ENCODE peak calls at places on chromosomes 3 and 15, in five cellular contexts. K, L, G, M and J are unnamed samples.

GRCh38 chr15:80849308-80849707 is 70.1 kb downstream of the CEMIP start:
- DNase-seq in K (peak; percentile 91), M (no peak), G (peak; percentile 66), L (no peak), J (no peak)

GRCh38 chr15:56782306-56782705 is 49.0 kb upstream of the ZNF280D start:
- DNase-seq in L (no peak), M (no peak), K (no peak), G (no peak), J (no peak)

GRCh38 chr3:176058856-176059255 is 1138.4 kb downstream of the TBL1XR1 start:
- DNase-seq in K (no peak), G (no peak), M (no peak), L (no peak), J (no peak)

GRCh38 chr3:50339485-50340196 is 995 bp downstream of the RASSF1 start:
- DNase-seq in K (no peak), G (no peak), L (no peak), M (no peak), J (no peak)

GRCh38 chr3:32009957-32010356 is 28.4 kb downstream of the ZNF860 start:
- DNase-seq in G (no peak), L (no peak), M (no peak), K (no peak), J (no peak)

GRCh38 chr15:82540055-82540983 is at the start of gene RPS17:
- DNase-seq in K (peak; percentile 96), L (peak; percentile 96), G (peak; percentile 89), M (peak; percentile 97), J (no peak)

GRCh38 chr15:77112819-77113569 is 42.1 kb upstream of the TSPAN3 start:
- DNase-seq in M (no peak), G (no peak), K (no peak), L (no peak), J (no peak)

GRCh38 chr3:49912787-49913375 is 9.2 kb upstream of the MST1R start:
- DNase-seq in K (no peak), L (no peak), G (no peak), M (no peak), J (no peak)

GRCh38 chr3:18841422-18842343 is 306.6 kb upstream of the KCNH8 start:
- DNase-seq in L (no peak), M (no peak), G (no peak), K (no peak), J (no peak)

GRCh38 chr3:50120364-50121095 is 31.8 kb downstream of the RBM5 start:
- DNase-seq in M (no peak), L (no peak), G (no peak), K (no peak), J (no peak)

GRCh38 chr15:60062826-60063225 is 58.7 kb downstream of the FOXB1 start:
- DNase-seq in M (no peak), G (peak; percentile 11), K (peak; percentile 62), L (no peak), J (no peak)

GRCh38 chr3:54939591-54940300 is 11.9 kb upstream of the LRTM1 start:
- DNase-seq in G (no peak), M (no peak), K (no peak), L (no peak), J (no peak)

GRCh38 chr3:108564564-108564963 is 24.7 kb downstream of the CIP2A start:
- DNase-seq in L (no peak), G (no peak), K (no peak), M (no peak), J (no peak)

GRCh38 chr3:1092771-1093170 is at the start of gene CNTN6:
- DNase-seq in M (peak; percentile 23), L (no peak), K (no peak), G (no peak), J (no peak)

GRCh38 chr15:67173786-67174185 is 80.7 kb downstream of the AAGAB start:
- DNase-seq in M (no peak), G (no peak), L (no peak), K (no peak), J (no peak)

GRCh38 chr3:157127831-157128767 is 31.8 kb downstream of the CCNL1 start:
- DNase-seq in G (peak; percentile 27), K (peak; percentile 99), M (peak; percentile 88), L (peak; percentile 71), J (no peak)

GRCh38 chr3:195162033-195162669 is 108.8 kb downstream of the XXYLT1 start:
- DNase-seq in G (no peak), M (no peak), K (no peak), L (no peak), J (no peak)

GRCh38 chr3:167437428-167438139 is 36.3 kb downstream of the SERPINI2 start:
- DNase-seq in M (no peak), G (no peak), L (no peak), K (no peak), J (no peak)

GRCh38 chr15:95511680-95512079 is 818.8 kb upstream of the NR2F2 start:
- DNase-seq in M (no peak), K (peak; percentile 11), G (no peak), L (no peak), J (no peak)

GRCh38 chr3:112628038-112628437 is 12.9 kb downstream of the CCDC80 start:
- DNase-seq in G (no peak), M (no peak), L (no peak), K (no peak), J (no peak)

GRCh38 chr3:142601713-142602112 is 5.5 kb downstream of the PLS1 start:
- DNase-seq in M (no peak), G (no peak), K (no peak), L (no peak), J (no peak)

GRCh38 chr3:7504886-7505775 is 644.2 kb downstream of the GRM7 start:
- DNase-seq in M (peak; percentile 70), G (no peak), K (peak; percentile 89), L (no peak), J (no peak)

GRCh38 chr3:138082085-138082991 is 33.1 kb downstream of the DZIP1L start:
- DNase-seq in G (peak; percentile 65), L (no peak), M (peak; percentile 75), K (peak; percentile 96), J (no peak)

GRCh38 chr3:4983739-4984510 is 4.7 kb downstream of the BHLHE40 start:
- DNase-seq in M (peak; percentile 74), L (peak; percentile 87), K (peak; percentile 89), G (peak; percentile 74), J (peak; percentile 62)

GRCh38 chr3:197533396-197534347 is 22.1 kb downstream of the BDH1 start:
- DNase-seq in K (peak; percentile 69), G (no peak), L (no peak), M (no peak), J (no peak)

GRCh38 chr3:127081001-127081720 is 98.2 kb downstream of the PLXNA1 start:
- DNase-seq in G (no peak), M (no peak), L (no peak), K (no peak), J (no peak)

GRCh38 chr3:153172796-153173757 is 11.1 kb downstream of the RAP2B start:
- DNase-seq in K (no peak), L (no peak), M (peak; percentile 29), G (no peak), J (no peak)

GRCh38 chr3:100402150-100402706 is 889 bp downstream of the LNP1 start:
- DNase-seq in K (peak; percentile 53), M (peak; percentile 43), G (no peak), L (no peak), J (no peak)

GRCh38 chr15:42011074-42011473 is 9.8 kb downstream of the PLA2G4E start:
- DNase-seq in M (no peak), G (no peak), K (no peak), L (no peak), J (no peak)

GRCh38 chr3:170037463-170038433 is at the start of gene GPR160:
- DNase-seq in M (peak; percentile 91), L (peak; percentile 64), G (no peak), K (peak; percentile 27), J (peak; percentile 22)

GRCh38 chr15:63288778-63289378 is 11.5 kb downstream of the APH1B start:
- DNase-seq in M (peak; percentile 72), L (no peak), G (no peak), K (peak; percentile 36), J (no peak)

GRCh38 chr3:193132923-193133463 is 108.0 kb upstream of the PLAAT1 start:
- DNase-seq in G (no peak), K (no peak), L (no peak), M (no peak), J (no peak)

GRCh38 chr3:192253138-192253537 is 474.2 kb downstream of the FGF12 start:
- DNase-seq in M (no peak), L (no peak), G (no peak), K (no peak), J (no peak)

GRCh38 chr3:129182390-129183180 is 1.1 kb downstream of the CNBP start:
- DNase-seq in M (no peak), L (no peak), G (no peak), K (peak; percentile 45), J (no peak)

DNA sequence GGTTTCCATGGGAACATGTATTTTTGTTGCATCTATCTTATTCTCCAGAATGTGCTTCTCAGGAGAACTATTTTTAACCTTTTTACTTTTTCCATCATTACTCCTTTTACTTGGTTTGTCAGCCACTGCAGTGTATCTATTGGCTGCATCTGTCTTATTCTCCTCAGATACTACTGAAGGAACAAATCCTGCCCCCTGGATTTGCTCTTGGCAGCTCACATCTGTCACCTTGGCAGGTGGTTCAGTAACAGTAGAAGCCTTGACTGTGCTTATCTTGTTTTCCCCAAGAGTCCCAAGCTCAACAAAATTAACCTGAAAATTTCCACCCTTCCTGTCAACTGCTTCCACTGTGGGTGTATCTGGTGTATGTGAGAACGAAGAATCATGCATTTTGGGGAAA is 106.0 kb downstream of the MAP4 start:
- DNase-seq in K (no peak), M (no peak), L (no peak), G (no peak), J (no peak)
- H3K27ac ChIP-seq in K (no peak overlapping the region), M (no peak overlapping the region), L (no peak overlapping the region), G (no peak overlapping the region), J (no peak overlapping the region)

GRCh38 chr15:78374436-78375393 is 34.6 kb downstream of the CRABP1 start:
- DNase-seq in L (no peak), G (no peak), M (peak; percentile 85), K (peak; percentile 80), J (no peak)
- H3K27ac ChIP-seq in L (no peak overlapping the region), G (no peak overlapping the region), M (peak overlapping the region; percentile 98), K (no peak overlapping the region), J (no peak overlapping the region)

GRCh38 chr15:40296561-40297230 is 11.0 kb downstream of the PLCB2 start:
- DNase-seq in G (no peak), M (no peak), L (no peak), K (no peak), J (no peak)
- H3K27ac ChIP-seq in G (no peak overlapping the region), M (no peak overlapping the region), L (no peak overlapping the region), K (no peak overlapping the region), J (no peak overlapping the region)

GRCh38 chr3:146544013-146544928 is at the start of gene PLSCR1:
- DNase-seq in G (peak; percentile 82), K (peak; percentile 98), L (peak; percentile 53), M (peak; percentile 95), J (peak; percentile 55)

GRCh38 chr3:146540978-146541377 is 3.4 kb downstream of the PLSCR1 start:
- DNase-seq in L (no peak), G (no peak), M (no peak), K (no peak), J (no peak)

GRCh38 chr3:146543461-146544012 is 870 bp downstream of the PLSCR1 start:
- DNase-seq in G (no peak), K (peak; percentile 34), M (peak; percentile 29), L (no peak), J (no peak)

GRCh38 chr3:146542179-146542578 is 2.2 kb downstream of the PLSCR1 start:
- DNase-seq in G (no peak), K (peak; percentile 54), M (no peak), L (no peak), J (no peak)

GRCh38 chr3:146542968-146543367 is 1.4 kb downstream of the PLSCR1 start:
- DNase-seq in M (no peak), G (no peak), K (no peak), L (no peak), J (no peak)
- H3K27ac ChIP-seq in M (peak overlapping the region; percentile 97), G (no peak overlapping the region), K (no peak overlapping the region), L (no peak overlapping the region), J (peak overlapping the region; percentile 92)